ENCODE peak calls at places on chromosomes 1 and 21, in four cellular contexts. H, K, N and Y are unnamed samples.
A peak's percentile ranks its signal among the peaks of the same experiment; 100 is the strongest.

GRCh38 chr1:202154766-202155477 is 5.5 kb downstream of the PTPN7 start:
- DNase-seq in N (peak; percentile 60), K (no peak), H (peak; percentile 33), Y (no peak)

GRCh38 chr1:217896490-217896889 is 265.3 kb downstream of the SPATA17 start:
- DNase-seq in K (no peak), H (peak; percentile 91), N (no peak), Y (no peak)

GRCh38 chr1:12179111-12179519 is 12.3 kb downstream of the TNFRSF1B start:
- DNase-seq in K (no peak), H (no peak), N (peak; percentile 72), Y (no peak)

GRCh38 chr1:47940321-47940720 is 56.9 kb downstream of the TRABD2B start:
- DNase-seq in N (no peak), K (no peak), H (no peak), Y (no peak)

GRCh38 chr1:198932351-198932991 is 293.6 kb downstream of the PTPRC start:
- DNase-seq in H (peak; percentile 78), N (no peak), K (no peak), Y (no peak)

GRCh38 chr21:42140196-42140934 is 69.2 kb downstream of the UMODL1 start:
- DNase-seq in H (no peak), K (no peak), N (no peak), Y (no peak)

GRCh38 chr1:61692155-61692783 is 32.7 kb downstream of the TM2D1 start:
- DNase-seq in K (no peak), H (peak; percentile 55), N (peak; percentile 17), Y (no peak)

GRCh38 chr1:226643167-226643566 is 94.6 kb downstream of the STUM start:
- DNase-seq in K (no peak), H (peak; percentile 88), N (peak; percentile 41), Y (peak; percentile 60)

GRCh38 chr1:32893198-32894018 is 7.1 kb downstream of the HPCA start:
- DNase-seq in H (no peak), N (peak; percentile 66), K (peak; percentile 68), Y (no peak)

GRCh38 chr1:181714428-181714827 is 231.1 kb downstream of the CACNA1E start:
- DNase-seq in N (no peak), K (no peak), H (no peak), Y (no peak)

GRCh38 chr1:36706416-36706815 is 223.7 kb upstream of the CSF3R start:
- DNase-seq in N (no peak), K (no peak), H (no peak), Y (no peak)

GRCh38 chr1:38958967-38959366 is 17.3 kb upstream of the RHBDL2 start:
- DNase-seq in K (no peak), N (no peak), H (peak; percentile 75), Y (no peak)

GRCh38 chr1:166843769-166844596 is 4.7 kb downstream of the POGK start:
- DNase-seq in H (no peak), N (no peak), K (no peak), Y (no peak)

GRCh38 chr1:118461154-118461553 is 276.1 kb upstream of the SPAG17 start:
- DNase-seq in N (no peak), H (no peak), K (no peak), Y (no peak)

GRCh38 chr1:71154454-71154853 is 73.6 kb upstream of the ZRANB2 start:
- DNase-seq in N (no peak), K (no peak), H (no peak), Y (no peak)

GRCh38 chr1:109243860-109244552 is 5.3 kb upstream of the CELSR2 start:
- DNase-seq in K (peak; percentile 26), N (no peak), H (no peak), Y (no peak)

GRCh38 chr1:230067871-230068814 is 1.1 kb downstream of the GALNT2 start:
- DNase-seq in K (no peak), N (peak; percentile 64), H (peak; percentile 41), Y (peak; percentile 29)

GRCh38 chr1:154770897-154771594 is 99.0 kb downstream of the KCNN3 start:
- DNase-seq in N (no peak), K (no peak), H (peak; percentile 33), Y (no peak)

GRCh38 chr1:45205000-45205909 is 1.1 kb downstream of the ZSWIM5 start:
- DNase-seq in K (no peak), N (peak; percentile 66), H (peak; percentile 25), Y (peak; percentile 40)

GRCh38 chr1:94416901-94417701 is 1.1 kb upstream of the ABCD3 start:
- DNase-seq in K (no peak), H (peak; percentile 57), N (peak; percentile 42), Y (no peak)

GRCh38 chr1:227883073-227883520 is 64.6 kb downstream of the WNT9A start:
- DNase-seq in H (no peak), N (no peak), K (no peak), Y (no peak)

GRCh38 chr1:231240883-231241735 is at the start of gene GNPAT:
- DNase-seq in H (peak; percentile 89), K (peak; percentile 82), N (peak; percentile 97), Y (peak; percentile 80)

GRCh38 chr1:201171063-201172036 is 17.1 kb upstream of the TMEM9 start:
- DNase-seq in N (no peak), H (peak; percentile 79), K (no peak), Y (peak; percentile 40)

GRCh38 chr1:63261736-63262142 is 60.6 kb upstream of the FOXD3 start:
- DNase-seq in N (no peak), K (no peak), H (no peak), Y (no peak)

GRCh38 chr1:47424336-47424982 is 8.4 kb downstream of the FOXE3 start:
- DNase-seq in K (peak; percentile 35), N (peak; percentile 69), H (peak; percentile 82), Y (no peak)

GRCh38 chr1:39720094-39720999 is 18.3 kb upstream of the PPIE start:
- DNase-seq in N (peak; percentile 25), H (peak; percentile 83), K (peak; percentile 80), Y (no peak)

GRCh38 chr1:241749041-241749798 is 97.1 kb downstream of the WDR64 start:
- DNase-seq in K (no peak), N (no peak), H (peak; percentile 70), Y (no peak)